ENCODE peak calls at places on chromosomes 2 and 18, in seven cellular contexts. One of them, this sample, is unnamed.

GRCh38 chr2:227871375-227871788 is at the start of gene DAW1:
- DNase-seq in stimulated activated CD4-positive, alpha-beta T cell treated with anti-CD3 and anti-CD28 coated beads, Interleukin-15, amount 100 ng/mL, for 1 hour: peak
- DNase-seq in bronchial epithelial cell: no peak
- DNase-seq in right atrium auricular region: no peak
- DNase-seq in glutamatergic neuron: peak
- DNase-seq in activated CD4-positive, CD25-positive, alpha-beta regulatory T cell treated with anti-CD3 and anti-CD28 coated beads, Interleukin-2, amount 50 U/mL, for 72 hours: peak
- DNase-seq in right cardiac atrium: peak
- DNase-seq in this sample: peak

GRCh38 chr2:66839551-66840320 is 404.8 kb downstream of the MEIS1 start:
- DNase-seq in stimulated activated CD4-positive, alpha-beta T cell treated with anti-CD3 and anti-CD28 coated beads, Interleukin-15, amount 100 ng/mL, for 1 hour: no peak
- DNase-seq in glutamatergic neuron: no peak
- DNase-seq in bronchial epithelial cell: peak
- DNase-seq in right atrium auricular region: no peak
- DNase-seq in right cardiac atrium: no peak
- DNase-seq in activated CD4-positive, CD25-positive, alpha-beta regulatory T cell treated with anti-CD3 and anti-CD28 coated beads, Interleukin-2, amount 50 U/mL, for 72 hours: no peak
- DNase-seq in this sample: no peak

GRCh38 chr18:42574871-42575270 is 540.6 kb downstream of the RIT2 start:
- DNase-seq in stimulated activated CD4-positive, alpha-beta T cell treated with anti-CD3 and anti-CD28 coated beads, Interleukin-15, amount 100 ng/mL, for 1 hour: no peak
- DNase-seq in right atrium auricular region: no peak
- DNase-seq in activated CD4-positive, CD25-positive, alpha-beta regulatory T cell treated with anti-CD3 and anti-CD28 coated beads, Interleukin-2, amount 50 U/mL, for 72 hours: no peak
- DNase-seq in bronchial epithelial cell: no peak
- DNase-seq in glutamatergic neuron: no peak
- DNase-seq in right cardiac atrium: no peak
- DNase-seq in this sample: no peak

GRCh38 chr18:70457223-70457622 is 168.4 kb downstream of the SOCS6 start:
- DNase-seq in glutamatergic neuron: no peak
- DNase-seq in right atrium auricular region: no peak
- DNase-seq in right cardiac atrium: no peak
- DNase-seq in activated CD4-positive, CD25-positive, alpha-beta regulatory T cell treated with anti-CD3 and anti-CD28 coated beads, Interleukin-2, amount 50 U/mL, for 72 hours: no peak
- DNase-seq in bronchial epithelial cell: no peak
- DNase-seq in stimulated activated CD4-positive, alpha-beta T cell treated with anti-CD3 and anti-CD28 coated beads, Interleukin-15, amount 100 ng/mL, for 1 hour: no peak
- DNase-seq in this sample: no peak

GRCh38 chr2:38010995-38011394 is 65.0 kb downstream of the CYP1B1 start:
- DNase-seq in bronchial epithelial cell: peak
- DNase-seq in stimulated activated CD4-positive, alpha-beta T cell treated with anti-CD3 and anti-CD28 coated beads, Interleukin-15, amount 100 ng/mL, for 1 hour: no peak
- DNase-seq in right atrium auricular region: no peak
- DNase-seq in right cardiac atrium: no peak
- DNase-seq in glutamatergic neuron: no peak
- DNase-seq in activated CD4-positive, CD25-positive, alpha-beta regulatory T cell treated with anti-CD3 and anti-CD28 coated beads, Interleukin-2, amount 50 U/mL, for 72 hours: no peak
- DNase-seq in this sample: peak

GRCh38 chr2:114762986-114763385 is 320.5 kb downstream of the DPP10 start:
- DNase-seq in activated CD4-positive, CD25-positive, alpha-beta regulatory T cell treated with anti-CD3 and anti-CD28 coated beads, Interleukin-2, amount 50 U/mL, for 72 hours: no peak
- DNase-seq in glutamatergic neuron: no peak
- DNase-seq in right cardiac atrium: peak
- DNase-seq in right atrium auricular region: no peak
- DNase-seq in bronchial epithelial cell: no peak
- DNase-seq in stimulated activated CD4-positive, alpha-beta T cell treated with anti-CD3 and anti-CD28 coated beads, Interleukin-15, amount 100 ng/mL, for 1 hour: no peak
- DNase-seq in this sample: no peak

GRCh38 chr2:134408386-134408785 is 154.5 kb downstream of the MGAT5 start:
- DNase-seq in activated CD4-positive, CD25-positive, alpha-beta regulatory T cell treated with anti-CD3 and anti-CD28 coated beads, Interleukin-2, amount 50 U/mL, for 72 hours: no peak
- DNase-seq in bronchial epithelial cell: no peak
- DNase-seq in right cardiac atrium: no peak
- DNase-seq in right atrium auricular region: no peak
- DNase-seq in glutamatergic neuron: no peak
- DNase-seq in stimulated activated CD4-positive, alpha-beta T cell treated with anti-CD3 and anti-CD28 coated beads, Interleukin-15, amount 100 ng/mL, for 1 hour: no peak
- DNase-seq in this sample: no peak

GRCh38 chr2:99852376-99852934 is 289.9 kb downstream of the AFF3 start:
- DNase-seq in right cardiac atrium: no peak
- DNase-seq in bronchial epithelial cell: no peak
- DNase-seq in stimulated activated CD4-positive, alpha-beta T cell treated with anti-CD3 and anti-CD28 coated beads, Interleukin-15, amount 100 ng/mL, for 1 hour: no peak
- DNase-seq in activated CD4-positive, CD25-positive, alpha-beta regulatory T cell treated with anti-CD3 and anti-CD28 coated beads, Interleukin-2, amount 50 U/mL, for 72 hours: no peak
- DNase-seq in right atrium auricular region: no peak
- DNase-seq in glutamatergic neuron: no peak
- DNase-seq in this sample: no peak

This sample was measured in WERI-Rb-1.